ENCODE peak calls at places on chromosomes 11 and 22, in ten cellular contexts. N is DND-41; L is H7; R is CD8-positive, alpha-beta T cell; I is tibial artery; B is HCT116; Q is BE2C; E is tibial nerve; J is lung; V is GM23248. F is an unnamed sample. For H3K36me3, the result is how much of the 10 kb centered on the place peaks cover.

GRCh38 chr11:81495699-81496292 is 1237.9 kb downstream of the FAM181B start:
- DNase-seq in I (no peak), L (no peak), N (no peak), Q (no peak), J (no peak), B (no peak), R (no peak), E (no peak), V (no peak), F (no peak)

GRCh38 chr11:30107899-30108298 is 91.1 kb upstream of the KCNA4 start:
- DNase-seq in E (no peak), N (no peak), Q (no peak), B (no peak), J (no peak), I (no peak), V (peak), R (no peak), L (no peak), F (no peak)

GRCh38 chr11:34358258-34358665 is 452 bp upstream of the ABTB2 start:
- DNase-seq in J (peak), L (no peak), I (peak), N (no peak), V (peak), Q (peak), B (peak), E (peak), R (no peak), F (peak)

GRCh38 chr22:41555325-41555724 is 5.5 kb upstream of the CSDC2 start:
- DNase-seq in V (no peak), Q (peak), E (no peak), N (no peak), B (no peak), J (no peak), L (no peak), I (no peak), R (no peak), F (no peak)

GRCh38 chr11:1458340-1459218 is 28.0 kb downstream of the MOB2 start:
- DNase-seq in E (peak), J (peak), Q (peak), L (peak), B (no peak), N (no peak), V (peak), R (no peak), I (peak), F (peak)

GRCh38 chr22:30426395-30427353 is 1.1 kb downstream of the MTFP1 start:
- DNase-seq in E (peak), J (peak), I (peak), L (peak), B (peak), V (peak), Q (peak), N (peak), R (peak), F (peak)

GRCh38 chr11:61919113-61919840 is 1.9 kb upstream of the RAB3IL1 start:
- DNase-seq in Q (no peak), R (no peak), L (peak), J (no peak), N (no peak), I (no peak), V (no peak), E (no peak), B (no peak), F (no peak)

GRCh38 chr11:13256216-13256615 is 21.4 kb upstream of the BMAL1 start:
- DNase-seq in V (peak), I (no peak), J (no peak), R (no peak), B (no peak), Q (no peak), N (no peak), E (no peak), L (no peak), F (no peak)

GRCh38 chr11:85945296-85945695 is 90.1 kb downstream of the CCDC83 start:
- DNase-seq in V (no peak), Q (no peak), N (peak), L (no peak), J (no peak), E (no peak), R (no peak), B (no peak), I (no peak), F (no peak)

GRCh38 chr11:32280339-32280738 is 155.0 kb downstream of the WT1 start:
- DNase-seq in V (no peak), E (no peak), R (no peak), J (no peak), N (no peak), L (no peak), I (no peak), B (no peak), Q (no peak), F (no peak)

GRCh38 chr22:45977003-45977395 is at the start of gene WNT7B:
- DNase-seq in R (no peak), L (peak), I (no peak), Q (no peak), N (no peak), V (no peak), E (no peak), B (peak), J (peak), F (no peak)

GRCh38 chr11:31641477-31642062 is 132.0 kb downstream of the ELP4 start:
- DNase-seq in B (peak), V (peak), E (no peak), N (no peak), L (peak), I (no peak), Q (peak), J (peak), R (no peak), F (peak)

GRCh38 chr22:45793161-45793560 is 121.5 kb downstream of the ATXN10 start:
- DNase-seq in B (no peak), R (no peak), L (no peak), Q (no peak), E (no peak), N (no peak), V (no peak), J (no peak), I (no peak), F (no peak)

GRCh38 chr11:126007263-126007662 is 55.4 kb downstream of the CDON start:
- DNase-seq in R (no peak), N (no peak), Q (peak), L (no peak), E (peak), J (no peak), V (peak), B (peak), I (peak), F (no peak)

GRCh38 chr22:47687364-47687655 is 924.9 kb downstream of the TBC1D22A start:
- DNase-seq in E (no peak), Q (no peak), V (no peak), B (no peak), J (no peak), R (no peak), N (no peak), I (no peak), L (no peak), F (no peak)

GRCh38 chr11:125166347-125166841 is 1.8 kb downstream of the PKNOX2 start:
- DNase-seq in B (no peak), E (no peak), J (no peak), Q (no peak), N (no peak), R (no peak), L (peak), I (peak), V (peak), F (no peak)

GRCh38 chr11:66850588-66851250 is 6.1 kb upstream of the LRFN4 start:
- DNase-seq in I (no peak), N (no peak), J (no peak), R (no peak), Q (no peak), E (no peak), L (peak), B (no peak), V (no peak), F (peak)

GRCh38 chr22:44488354-44488753 is 9.7 kb downstream of the RTL6 start:
- DNase-seq in V (no peak), R (no peak), N (no peak), E (no peak), J (no peak), B (no peak), I (no peak), Q (no peak), L (no peak), F (no peak)

GRCh38 chr11:78840623-78841022 is 266.0 kb upstream of the NARS2 start:
- DNase-seq in R (no peak), L (no peak), J (no peak), B (no peak), E (peak), Q (no peak), I (no peak), V (peak), N (no peak), F (no peak)

GRCh38 chr11:102010776-102011500 is 36.3 kb upstream of the CFAP300 start:
- DNase-seq in B (peak), J (peak), N (no peak), Q (peak), L (peak), E (peak), V (peak), I (peak), R (no peak), F (peak)

GRCh38 chr11:17475666-17476316 is 854 bp downstream of the ABCC8 start:
- DNase-seq in R (no peak), B (no peak), E (no peak), V (no peak), L (peak), J (no peak), Q (no peak), I (no peak), N (peak), F (peak)

GRCh38 chr22:30115705-30116104 is 35.4 kb downstream of the HORMAD2 start:
- DNase-seq in B (peak), I (no peak), N (no peak), V (peak), E (no peak), J (no peak), Q (no peak), L (no peak), R (no peak), F (no peak)

GRCh38 chr11:122748968-122749687 is 89.2 kb upstream of the CRTAM start:
- DNase-seq in J (peak), B (no peak), R (peak), I (peak), L (no peak), E (peak), N (peak), V (peak), Q (no peak), F (peak)

GRCh38 chr11:100473390-100473740 is 213.7 kb upstream of the ARHGAP42 start:
- DNase-seq in J (no peak), E (no peak), Q (no peak), B (no peak), R (no peak), V (no peak), N (no peak), I (no peak), L (no peak), F (no peak)

GRCh38 chr11:78216021-78216420 is 27.3 kb downstream of the USP35 start:
- DNase-seq in V (no peak), J (no peak), Q (no peak), I (no peak), B (no peak), N (no peak), R (no peak), L (no peak), E (no peak), F (no peak)

GRCh38 chr11:44990665-44991064 is 40.0 kb upstream of the TP53I11 start:
- DNase-seq in I (no peak), L (no peak), B (no peak), J (no peak), N (no peak), R (no peak), E (no peak), Q (no peak), V (no peak), F (no peak)

GRCh38 chr11:69518081-69518950 is 36.9 kb downstream of the LINC01488 start:
- DNase-seq in Q (no peak), E (no peak), N (no peak), B (no peak), I (no peak), L (no peak), V (peak), J (no peak), R (no peak), F (no peak)

GRCh38 chr22:22073769-22074561 is 91.4 kb upstream of the TOP3B start:
- DNase-seq in V (no peak), E (no peak), Q (no peak), N (no peak), R (no peak), B (no peak), I (no peak), L (no peak), J (no peak), F (no peak)

GRCh38 chr11:68048681-68049508 is 10.1 kb downstream of the TCIRG1 start:
- DNase-seq in N (no peak), E (no peak), J (no peak), L (peak), R (no peak), I (no peak), V (no peak), Q (peak), B (no peak), F (no peak)
- H3K36me3 ChIP-seq in N (under half), E (half or more), J (half or more), L (under half), R (under half), I (half or more), V (under half), Q (under half), B (under half), F (under half)

GRCh38 chr11:84437129-84438123 is 1151.3 kb upstream of the CCDC90B start:
- DNase-seq in L (peak), B (no peak), J (no peak), Q (no peak), E (no peak), V (peak), N (no peak), R (no peak), I (no peak), F (no peak)
- H3K4me3 ChIP-seq in L (peak), B (no peak), J (no peak), Q (no peak), E (no peak), V (peak), N (no peak), R (no peak), I (peak), F (no peak)

DNA sequence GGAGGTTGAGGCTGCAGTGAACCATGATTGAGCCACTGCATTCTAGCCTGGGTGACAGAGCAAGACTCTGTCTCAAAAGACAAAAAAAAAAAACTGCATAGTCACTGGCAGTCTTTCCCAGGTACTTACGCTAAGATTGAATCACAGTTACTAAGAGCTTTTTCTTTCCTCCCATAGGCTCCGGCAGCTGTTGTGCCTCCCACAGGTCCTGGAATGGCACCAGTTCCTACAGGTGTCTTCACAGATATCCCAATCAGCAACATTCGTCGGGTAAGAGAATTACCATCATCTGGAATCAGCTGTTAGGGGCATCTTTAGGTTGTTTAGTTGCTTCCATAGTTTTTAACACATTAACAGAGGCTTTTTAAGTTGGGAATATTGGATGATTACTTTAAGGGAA is 19.8 kb downstream of the DLAT start:
- DNase-seq in I (no peak), E (no peak), J (no peak), B (no peak), V (no peak), N (no peak), R (no peak), Q (no peak), L (no peak), F (no peak)
- H3K36me3 ChIP-seq in I (half or more), E (half or more), J (under half), B (under half), V (under half), N (half or more), R (under half), Q (half or more), L (under half), F (half or more)

GRCh38 chr11:203056-203944 is 3.9 kb downstream of the BET1L start:
- DNase-seq in I (no peak), E (no peak), J (peak), L (no peak), B (no peak), Q (no peak), N (peak), V (no peak), R (no peak), F (no peak)
- H3K4me3 ChIP-seq in I (no peak), E (no peak), J (no peak), L (no peak), B (no peak), Q (no peak), N (no peak), V (no peak), R (no peak), F (no peak)

GRCh38 chr22:31584804-31585160 is 77.2 kb downstream of the PISD start:
- DNase-seq in I (no peak), R (no peak), Q (no peak), B (no peak), V (no peak), L (no peak), J (no peak), E (no peak), N (no peak), F (no peak)
- H3K36me3 ChIP-seq in I (half or more), R (under half), Q (under half), B (under half), V (under half), L (under half), J (under half), E (half or more), N (half or more), F (under half)

F was measured in HAP-1.